ENCODE peak calls at places on chromosome 7, in six cellular contexts. N, I, B, Q, O and P are unnamed samples.

GRCh38 chr7:36942062-36942461 is 217.8 kb upstream of the AOAH start:
- DNase-seq in O (no peak), Q (no peak), B (no peak), I (no peak), N (no peak), P (no peak)

GRCh38 chr7:141225916-141226618 is 152.2 kb downstream of the TMEM178B start:
- DNase-seq in I (no peak), O (no peak), B (no peak), Q (no peak), N (no peak), P (no peak)

GRCh38 chr7:16433568-16434122 is 12.3 kb upstream of the CRPPA start:
- DNase-seq in I (no peak), B (no peak), O (peak; percentile 4), N (no peak), Q (no peak), P (no peak)

GRCh38 chr7:22572937-22573336 is 72.9 kb upstream of the STEAP1B start:
- DNase-seq in N (no peak), B (no peak), I (no peak), Q (no peak), O (peak; percentile 60), P (peak; percentile 100)

GRCh38 chr7:727104-727805 is at the start of gene PRKAR1B:
- DNase-seq in I (no peak), N (no peak), Q (no peak), B (no peak), O (no peak), P (no peak)

GRCh38 chr7:24733414-24734060 is 23.7 kb downstream of the GSDME start:
- DNase-seq in I (no peak), N (no peak), B (no peak), Q (no peak), O (no peak), P (no peak)

GRCh38 chr7:95772298-95772770 is at the start of gene DYNC1I1:
- DNase-seq in Q (peak; percentile 81), I (peak; percentile 84), N (no peak), B (peak; percentile 89), O (peak; percentile 52), P (peak; percentile 61)

GRCh38 chr7:78020131-78020873 is 221.7 kb downstream of the PHTF2 start:
- DNase-seq in Q (no peak), I (no peak), B (peak; percentile 60), N (peak; percentile 35), O (peak; percentile 81), P (peak; percentile 73)

GRCh38 chr7:16660702-16661464 is 14.9 kb downstream of the BZW2 start:
- DNase-seq in O (peak; percentile 57), B (no peak), N (no peak), Q (no peak), I (no peak), P (peak; percentile 90)

GRCh38 chr7:80724249-80724871 is 85.9 kb downstream of the CD36 start:
- DNase-seq in Q (no peak), O (peak; percentile 72), I (no peak), B (no peak), N (no peak), P (no peak)

GRCh38 chr7:151799506-151799905 is 77.4 kb downstream of the PRKAG2 start:
- DNase-seq in N (no peak), I (no peak), B (no peak), O (no peak), Q (no peak), P (no peak)

GRCh38 chr7:16417958-16418357 is 3.4 kb downstream of the CRPPA start:
- DNase-seq in O (no peak), I (no peak), N (no peak), Q (no peak), B (no peak), P (no peak)

GRCh38 chr7:962401-963081 is 8.1 kb upstream of the ADAP1 start:
- DNase-seq in Q (peak; percentile 8), O (no peak), I (peak; percentile 6), B (peak; percentile 9), N (no peak), P (no peak)

GRCh38 chr7:28778781-28779180 is 179.3 kb downstream of the TRIL start:
- DNase-seq in O (no peak), N (no peak), B (no peak), Q (no peak), I (no peak), P (no peak)

GRCh38 chr7:34042406-34042805 is 137.1 kb downstream of the BMPER start:
- DNase-seq in O (no peak), Q (no peak), N (no peak), I (no peak), B (no peak), P (no peak)

GRCh38 chr7:50333266-50333665 is 28.8 kb downstream of the IKZF1 start:
- DNase-seq in I (no peak), N (no peak), Q (no peak), B (no peak), O (no peak), P (no peak)

GRCh38 chr7:151010307-151011096 is 13.8 kb downstream of the ATG9B start:
- DNase-seq in N (no peak), B (no peak), I (no peak), O (no peak), Q (no peak), P (no peak)

GRCh38 chr7:157017639-157018327 is 7.3 kb upstream of the MNX1 start:
- DNase-seq in I (no peak), B (no peak), O (no peak), Q (no peak), N (no peak), P (no peak)

GRCh38 chr7:50761722-50762121 is 21.0 kb downstream of the GRB10 start:
- DNase-seq in O (no peak), B (no peak), N (no peak), Q (no peak), I (no peak), P (no peak)

GRCh38 chr7:22853674-22854157 is 31.1 kb upstream of the TOMM7 start:
- DNase-seq in B (no peak), N (no peak), O (no peak), I (no peak), Q (no peak), P (no peak)

GRCh38 chr7:144649120-144649519 is 186.7 kb downstream of the TPK1 start:
- DNase-seq in O (no peak), I (no peak), B (no peak), N (no peak), Q (no peak), P (no peak)

GRCh38 chr7:13560441-13560840 is 429.0 kb downstream of the ETV1 start:
- DNase-seq in Q (no peak), O (peak; percentile 50), N (no peak), I (no peak), B (no peak), P (peak; percentile 45)

GRCh38 chr7:105748701-105749100 is 127.7 kb downstream of the ATXN7L1 start:
- DNase-seq in O (no peak), B (no peak), I (no peak), N (no peak), Q (no peak), P (no peak)
- TF ChIP-seq CTCF in O (no peak), B (no peak), I (no peak), N (no peak), Q (no peak), P (no peak)

GRCh38 chr7:101614939-101615302 is 14.2 kb downstream of the MYL10 start:
- DNase-seq in Q (no peak), O (no peak), N (no peak), I (no peak), B (no peak), P (peak; percentile 31)
- H3K4me3 ChIP-seq in Q (no peak overlapping the region), O (no peak overlapping the region), N (no peak overlapping the region), I (no peak overlapping the region), B (no peak overlapping the region), P (no peak overlapping the region)

GRCh38 chr7:40047661-40048060 is 86.8 kb downstream of the MPLKIP start:
- DNase-seq in I (no peak), O (no peak), N (no peak), Q (no peak), B (no peak), P (no peak)
- TF ChIP-seq CTCF in I (peak; percentile 5), O (peak; percentile 18), N (peak; percentile 43), Q (no peak), B (peak; percentile 36), P (no peak)

GRCh38 chr7:139034336-139034735 is 1.5 kb downstream of the ZC3HAV1L start:
- DNase-seq in I (no peak), N (no peak), O (no peak), B (no peak), Q (no peak), P (peak; percentile 50)
- H3K4me3 ChIP-seq in I (no peak overlapping the region), N (peak overlapping the region; percentile 74), O (peak overlapping the region; percentile 62), B (peak overlapping the region; percentile 82), Q (peak overlapping the region; percentile 88), P (no peak overlapping the region)

GRCh38 chr7:7306231-7306630 is 123.9 kb downstream of the C1GALT1 start:
- DNase-seq in B (no peak), N (no peak), O (no peak), Q (no peak), I (no peak), P (no peak)

GRCh38 chr7:7304705-7305475 is 122.5 kb downstream of the C1GALT1 start:
- DNase-seq in Q (no peak), O (no peak), I (no peak), N (no peak), B (no peak), P (peak; percentile 49)
- TF ChIP-seq CTCF in Q (no peak), O (no peak), I (no peak), N (no peak), B (no peak), P (no peak)

GRCh38 chr7:129550673-129551360 is 48.5 kb downstream of the SMKR1 start:
- DNase-seq in N (no peak), O (no peak), I (no peak), B (peak; percentile 50), Q (no peak), P (no peak)
- H3K4me3 ChIP-seq in N (no peak overlapping the region), O (no peak overlapping the region), I (no peak overlapping the region), B (no peak overlapping the region), Q (no peak overlapping the region), P (no peak overlapping the region)

DNA sequence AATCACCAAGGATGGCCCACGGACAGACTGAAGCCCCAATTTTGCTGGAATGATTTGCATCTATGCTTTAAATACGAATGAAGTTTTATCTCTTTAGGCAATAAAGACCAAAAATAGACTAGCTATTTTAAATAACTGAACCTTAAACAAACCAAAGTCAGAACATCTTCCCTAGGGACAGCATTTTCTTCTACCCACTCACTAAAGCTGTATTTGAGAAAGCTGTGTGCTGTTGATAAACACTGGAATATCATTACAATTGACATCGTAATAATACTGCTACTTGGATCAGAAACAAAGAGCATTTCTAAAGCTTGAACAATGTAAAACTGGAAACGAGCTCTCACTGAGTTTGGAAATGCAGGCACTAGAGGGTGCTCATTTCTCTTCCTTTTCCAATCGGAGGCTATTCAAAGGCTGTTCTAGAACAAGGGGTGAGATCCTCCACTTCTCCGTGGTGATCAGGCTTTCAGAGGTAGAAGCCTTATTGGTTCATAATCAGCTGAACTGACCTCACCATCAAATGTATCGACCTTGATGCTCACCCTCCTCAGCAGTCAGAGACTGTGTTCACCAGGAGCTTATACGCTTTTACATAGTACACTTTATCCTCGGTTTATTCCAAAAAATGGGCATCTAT is 225.3 kb upstream of the PRSS1 start:
- DNase-seq in N (no peak), Q (no peak), I (no peak), O (no peak), B (no peak), P (no peak)
- TF ChIP-seq CTCF in N (peak; percentile 31), Q (no peak), I (no peak), O (peak; percentile 37), B (no peak), P (no peak)